ENCODE peak calls at places on chromosomes 3 and 15, in six cellular contexts. Z, X, J, L, K and H are unnamed samples.

GRCh38 chr3:30945291-30945690 is 50.8 kb upstream of the GADL1 start:
- DNase-seq in Z (no peak), X (no peak), J (no peak), L (no peak), K (no peak), H (no peak)

GRCh38 chr15:50116477-50116876 is 2.6 kb downstream of the ATP8B4 start:
- DNase-seq in Z (no peak), X (no peak), J (no peak), L (peak; percentile 12), K (peak; percentile 31), H (peak; percentile 66)

GRCh38 chr15:97141360-97141759 is 810.9 kb downstream of the NR2F2 start:
- DNase-seq in Z (no peak), X (no peak), J (no peak), L (no peak), K (no peak), H (no peak)

GRCh38 chr3:113556556-113557335 is 24.4 kb downstream of the SIDT1 start:
- DNase-seq in Z (no peak), X (no peak), J (no peak), L (no peak), K (peak; percentile 75), H (no peak)

GRCh38 chr3:134601539-134602439 is 49.0 kb downstream of the KY start:
- DNase-seq in Z (peak; percentile 53), X (no peak), J (peak; percentile 79), L (no peak), K (no peak), H (peak; percentile 78)

GRCh38 chr3:98730338-98730737 is 32.8 kb upstream of the ST3GAL6 start:
- DNase-seq in Z (peak; percentile 57), X (no peak), J (no peak), L (no peak), K (no peak), H (no peak)

GRCh38 chr15:35693286-35693685 is 147.3 kb upstream of the DPH6 start:
- DNase-seq in Z (peak; percentile 78), X (no peak), J (no peak), L (no peak), K (no peak), H (no peak)

GRCh38 chr3:153138267-153139210 is 23.5 kb upstream of the RAP2B start:
- DNase-seq in Z (peak; percentile 97), X (peak; percentile 29), J (no peak), L (peak; percentile 50), K (peak; percentile 78), H (peak; percentile 24)

GRCh38 chr15:69631978-69632377 is 179.4 kb downstream of the RPLP1 start:
- DNase-seq in Z (no peak), X (no peak), J (no peak), L (no peak), K (no peak), H (no peak)

GRCh38 chr15:90547545-90547944 is 17.8 kb downstream of the CRTC3 start:
- DNase-seq in Z (no peak), X (no peak), J (no peak), L (no peak), K (no peak), H (no peak)

GRCh38 chr15:90550919-90551318 is 21.2 kb downstream of the CRTC3 start:
- DNase-seq in Z (peak; percentile 36), X (no peak), J (no peak), L (no peak), K (no peak), H (no peak)

GRCh38 chr15:90540768-90541167 is 11.0 kb downstream of the CRTC3 start:
- DNase-seq in Z (no peak), X (no peak), J (no peak), L (no peak), K (no peak), H (no peak)

GRCh38 chr15:90539789-90540188 is 10.1 kb downstream of the CRTC3 start:
- DNase-seq in Z (no peak), X (no peak), J (no peak), L (no peak), K (no peak), H (no peak)

GRCh38 chr15:90545095-90545494 is 15.4 kb downstream of the CRTC3 start:
- DNase-seq in Z (no peak), X (no peak), J (no peak), L (peak; percentile 46), K (no peak), H (no peak)
- TF ChIP-seq CTCF in Z (no peak), X (no peak), J (no peak), L (peak; percentile 34), K (no peak), H (no peak)

DNA sequence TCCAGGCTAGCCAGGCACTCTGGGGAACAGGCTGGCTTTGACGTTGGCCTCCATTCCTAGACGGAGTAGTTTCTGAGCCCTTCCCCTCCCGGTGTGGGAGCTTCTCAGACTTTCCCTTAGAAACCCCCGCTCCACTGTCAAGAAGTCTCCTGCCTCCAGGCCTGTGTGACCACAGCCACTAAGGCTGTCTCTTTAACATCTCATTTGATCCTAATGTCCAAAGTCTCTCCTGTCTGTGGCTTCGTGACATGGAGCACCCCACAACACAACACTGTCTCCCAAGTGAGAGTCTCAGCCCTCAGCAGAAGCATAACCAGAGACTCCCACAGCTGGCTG is 6.0 kb downstream of the CSRNP1 start:
- DNase-seq in Z (no peak), X (no peak), J (no peak), L (no peak), K (no peak), H (no peak)
- H3K4me3 ChIP-seq in Z (no peak overlapping the region), X (no peak overlapping the region), J (no peak overlapping the region), L (no peak overlapping the region), K (no peak overlapping the region), H (no peak overlapping the region)

GRCh38 chr3:52912885-52913731 is 15.8 kb upstream of the STIMATE start:
- DNase-seq in Z (no peak), X (no peak), J (no peak), L (no peak), K (no peak), H (no peak)
- H3K27ac ChIP-seq in Z (no peak overlapping the region), X (no peak overlapping the region), J (no peak overlapping the region), L (no peak overlapping the region), K (no peak overlapping the region), H (no peak overlapping the region)

GRCh38 chr15:33729648-33730047 is 238.6 kb upstream of the CHRM5 start:
- DNase-seq in Z (peak; percentile 15), X (no peak), J (no peak), L (no peak), K (no peak), H (no peak)
- TF ChIP-seq CTCF in Z (peak; percentile 29), X (no peak), J (no peak), L (peak; percentile 14), K (no peak), H (no peak)

DNA sequence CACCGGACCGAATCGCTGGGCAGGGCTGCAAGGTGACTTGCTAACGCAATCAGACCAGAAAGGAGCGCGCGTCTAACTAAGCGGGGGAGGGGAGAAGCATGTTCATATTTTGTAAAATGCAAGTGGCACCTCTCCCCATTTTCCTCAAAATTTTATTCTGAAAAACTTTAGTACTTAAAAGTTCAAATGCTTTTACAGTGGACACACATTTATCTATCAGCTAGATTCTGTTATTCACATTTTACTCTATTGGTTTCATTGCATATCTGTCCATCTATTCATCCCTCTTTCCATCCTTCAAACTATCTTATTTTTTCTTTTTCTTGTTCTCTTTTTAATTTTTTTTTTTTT is 46.1 kb upstream of the KLHL25 start:
- DNase-seq in Z (no peak), X (no peak), J (no peak), L (no peak), K (no peak), H (no peak)
- H3K4me3 ChIP-seq in Z (peak overlapping the region; percentile 34), X (no peak overlapping the region), J (peak overlapping the region; percentile 11), L (peak overlapping the region; percentile 43), K (peak overlapping the region; percentile 6), H (no peak overlapping the region)

DNA sequence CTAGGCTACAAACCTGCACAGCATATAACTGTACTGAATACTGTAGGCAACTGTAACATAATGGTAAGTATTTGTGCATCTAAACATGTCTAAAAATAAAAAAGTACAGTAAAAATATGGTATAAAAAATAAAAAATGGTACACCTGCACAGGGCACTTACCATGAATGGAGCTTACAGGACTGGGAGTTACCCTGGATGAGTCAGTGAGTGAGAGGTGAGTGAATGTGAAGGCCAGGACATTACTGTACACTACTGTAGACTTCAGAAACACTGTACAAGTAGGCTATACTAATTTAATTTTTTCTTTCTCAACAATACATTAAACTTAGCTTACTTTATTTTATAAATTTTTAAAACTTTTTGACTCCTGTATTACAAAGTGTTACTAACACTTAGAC is 265.3 kb downstream of the KLF13 start:
- DNase-seq in Z (no peak), X (no peak), J (no peak), L (no peak), K (no peak), H (no peak)
- H3K27ac ChIP-seq in Z (no peak overlapping the region), X (no peak overlapping the region), J (no peak overlapping the region), L (no peak overlapping the region), K (no peak overlapping the region), H (no peak overlapping the region)

GRCh38 chr3:187971629-187972028 is 182.3 kb upstream of the LPP start:
- DNase-seq in Z (no peak), X (no peak), J (no peak), L (no peak), K (no peak), H (no peak)
- TF ChIP-seq CTCF in Z (no peak), X (no peak), J (no peak), L (no peak), K (no peak), H (no peak)

GRCh38 chr3:179347108-179347382 is 464 bp upstream of the MFN1 start:
- DNase-seq in Z (no peak), X (no peak), J (peak; percentile 27), L (peak; percentile 4), K (no peak), H (no peak)

GRCh38 chr3:179347383-179348194 is at the start of gene MFN1:
- DNase-seq in Z (peak; percentile 95), X (peak; percentile 95), J (peak; percentile 92), L (peak; percentile 98), K (peak; percentile 95), H (peak; percentile 98)

GRCh38 chr3:179348325-179349013 is 960 bp downstream of the MFN1 start:
- DNase-seq in Z (no peak), X (no peak), J (no peak), L (peak; percentile 2), K (no peak), H (no peak)
- H3K4me3 ChIP-seq in Z (peak overlapping the region; percentile 73), X (peak overlapping the region; percentile 94), J (peak overlapping the region; percentile 80), L (peak overlapping the region; percentile 80), K (peak overlapping the region; percentile 93), H (peak overlapping the region; percentile 96)

GRCh38 chr3:148992635-148993230 is 1.4 kb downstream of the GYG1 start:
- DNase-seq in Z (no peak), X (no peak), J (no peak), L (no peak), K (no peak), H (no peak)
- H3K27ac ChIP-seq in Z (peak overlapping the region; percentile 83), X (peak overlapping the region; percentile 97), J (peak overlapping the region; percentile 97), L (no peak overlapping the region), K (no peak overlapping the region), H (peak overlapping the region; percentile 92)